ENCODE peak calls at places on chromosomes 11 and 22, in four cellular contexts. One of them, this sample, is unnamed.

GRCh38 chr11:2930705-2931415 is 1.6 kb upstream of the PHLDA2 start:
- DNase-seq in mucosa of descending colon: peak
- DNase-seq in GM19239: peak
- DNase-seq in islet precursor cell: peak
- DNase-seq in this sample: no peak

GRCh38 chr11:61603667-61604066 is 22.8 kb upstream of the SYT7 start:
- DNase-seq in mucosa of descending colon: no peak
- DNase-seq in GM19239: no peak
- DNase-seq in islet precursor cell: no peak
- DNase-seq in this sample: no peak

GRCh38 chr11:44743326-44743725 is 16.6 kb downstream of the TSPAN18 start:
- DNase-seq in mucosa of descending colon: no peak
- DNase-seq in GM19239: no peak
- DNase-seq in islet precursor cell: no peak
- DNase-seq in this sample: no peak

GRCh38 chr22:44550666-44551491 is 52.8 kb upstream of the RTL6 start:
- DNase-seq in mucosa of descending colon: peak
- DNase-seq in GM19239: peak
- DNase-seq in islet precursor cell: peak
- DNase-seq in this sample: no peak

GRCh38 chr22:43376765-43377485 is 33.8 kb upstream of the SCUBE1 start:
- DNase-seq in mucosa of descending colon: no peak
- DNase-seq in GM19239: peak
- DNase-seq in islet precursor cell: no peak
- DNase-seq in this sample: peak

GRCh38 chr22:22061085-22062077 is 78.8 kb upstream of the TOP3B start:
- DNase-seq in mucosa of descending colon: no peak
- DNase-seq in GM19239: no peak
- DNase-seq in islet precursor cell: no peak
- DNase-seq in this sample: no peak

GRCh38 chr11:72584293-72584921 is 89.8 kb downstream of the PDE2A start:
- DNase-seq in mucosa of descending colon: peak
- DNase-seq in GM19239: no peak
- DNase-seq in islet precursor cell: no peak
- DNase-seq in this sample: peak

GRCh38 chr11:105588001-105588400 is 21.9 kb upstream of the GRIA4 start:
- DNase-seq in mucosa of descending colon: no peak
- DNase-seq in GM19239: no peak
- DNase-seq in islet precursor cell: no peak
- DNase-seq in this sample: no peak